ENCODE peak calls at places on chromosome 15, in ten cellular contexts. One of them, this sample, is unnamed.

GRCh38 chr15:48433226-48433886 is 102.1 kb downstream of the DUT start:
- DNase-seq in GM20000: peak; percentile 13
- DNase-seq in activated B cell treated with CpG ODN at 0.5 μM for 24 hours: no peak
- DNase-seq in hepatocyte: no peak
- DNase-seq in omental fat pad: no peak
- DNase-seq in neural crest cell: no peak
- DNase-seq in epithelial cell of esophagus: peak; percentile 45
- DNase-seq in endothelial cell: no peak
- DNase-seq in cardiac fibroblast: peak; percentile 64
- DNase-seq in sigmoid colon: no peak
- DNase-seq in this sample: no peak

GRCh38 chr15:57183041-57183440 is 193.3 kb upstream of the CGNL1 start:
- DNase-seq in GM20000: no peak
- DNase-seq in activated B cell treated with CpG ODN at 0.5 μM for 24 hours: no peak
- DNase-seq in hepatocyte: no peak
- DNase-seq in omental fat pad: no peak
- DNase-seq in neural crest cell: no peak
- DNase-seq in epithelial cell of esophagus: no peak
- DNase-seq in endothelial cell: no peak
- DNase-seq in cardiac fibroblast: peak; percentile 62
- DNase-seq in sigmoid colon: no peak
- DNase-seq in this sample: no peak

GRCh38 chr15:92391640-92392039 is 2.0 kb upstream of the ST8SIA2 start:
- DNase-seq in GM20000: peak; percentile 47
- DNase-seq in activated B cell treated with CpG ODN at 0.5 μM for 24 hours: no peak
- DNase-seq in hepatocyte: peak; percentile 53
- DNase-seq in omental fat pad: no peak
- DNase-seq in neural crest cell: peak; percentile 6
- DNase-seq in epithelial cell of esophagus: peak; percentile 25
- DNase-seq in endothelial cell: peak; percentile 38
- DNase-seq in cardiac fibroblast: peak; percentile 3
- DNase-seq in sigmoid colon: no peak
- DNase-seq in this sample: no peak

GRCh38 chr15:24899367-24899766 is 55.4 kb upstream of the SNRPN start:
- DNase-seq in GM20000: no peak
- DNase-seq in activated B cell treated with CpG ODN at 0.5 μM for 24 hours: no peak
- DNase-seq in hepatocyte: no peak
- DNase-seq in omental fat pad: no peak
- DNase-seq in neural crest cell: no peak
- DNase-seq in epithelial cell of esophagus: no peak
- DNase-seq in endothelial cell: no peak
- DNase-seq in cardiac fibroblast: no peak
- DNase-seq in sigmoid colon: no peak
- DNase-seq in this sample: no peak

GRCh38 chr15:90209591-90209990 is 8.5 kb downstream of the SEMA4B start:
- DNase-seq in GM20000: peak; percentile 78
- DNase-seq in activated B cell treated with CpG ODN at 0.5 μM for 24 hours: no peak
- DNase-seq in hepatocyte: no peak
- DNase-seq in omental fat pad: no peak
- DNase-seq in neural crest cell: no peak
- DNase-seq in epithelial cell of esophagus: no peak
- DNase-seq in endothelial cell: no peak
- DNase-seq in cardiac fibroblast: peak; percentile 39
- DNase-seq in sigmoid colon: no peak
- DNase-seq in this sample: no peak

GRCh38 chr15:20340331-20340811 is 201.2 kb downstream of the GOLGA6L6 start:
- DNase-seq in GM20000: peak; percentile 66
- DNase-seq in activated B cell treated with CpG ODN at 0.5 μM for 24 hours: peak; percentile 43
- DNase-seq in hepatocyte: peak; percentile 89
- DNase-seq in omental fat pad: peak; percentile 26
- DNase-seq in neural crest cell: peak; percentile 40
- DNase-seq in epithelial cell of esophagus: peak; percentile 35
- DNase-seq in endothelial cell: peak; percentile 37
- DNase-seq in cardiac fibroblast: no peak
- DNase-seq in sigmoid colon: peak; percentile 86
- DNase-seq in this sample: peak; percentile 60

GRCh38 chr15:92166751-92167412 is 226.8 kb upstream of the ST8SIA2 start:
- DNase-seq in GM20000: no peak
- DNase-seq in activated B cell treated with CpG ODN at 0.5 μM for 24 hours: no peak
- DNase-seq in hepatocyte: peak; percentile 22
- DNase-seq in omental fat pad: no peak
- DNase-seq in neural crest cell: no peak
- DNase-seq in epithelial cell of esophagus: peak; percentile 21
- DNase-seq in endothelial cell: no peak
- DNase-seq in cardiac fibroblast: no peak
- DNase-seq in sigmoid colon: no peak
- DNase-seq in this sample: no peak

GRCh38 chr15:72271895-72272212 is 500 bp downstream of the PARP6 start:
- DNase-seq in GM20000: no peak
- DNase-seq in activated B cell treated with CpG ODN at 0.5 μM for 24 hours: no peak
- DNase-seq in hepatocyte: peak; percentile 41
- DNase-seq in omental fat pad: no peak
- DNase-seq in neural crest cell: no peak
- DNase-seq in epithelial cell of esophagus: peak; percentile 24
- DNase-seq in endothelial cell: no peak
- DNase-seq in cardiac fibroblast: peak; percentile 19
- DNase-seq in sigmoid colon: no peak
- DNase-seq in this sample: no peak

GRCh38 chr15:101521563-101521962 is 32.1 kb upstream of the PCSK6 start:
- DNase-seq in GM20000: peak; percentile 3
- DNase-seq in activated B cell treated with CpG ODN at 0.5 μM for 24 hours: no peak
- DNase-seq in hepatocyte: no peak
- DNase-seq in omental fat pad: no peak
- DNase-seq in neural crest cell: no peak
- DNase-seq in epithelial cell of esophagus: no peak
- DNase-seq in endothelial cell: no peak
- DNase-seq in cardiac fibroblast: no peak
- DNase-seq in sigmoid colon: no peak
- DNase-seq in this sample: no peak

GRCh38 chr15:43376017-43376705 is 5.3 kb downstream of the TUBGCP4 start:
- DNase-seq in GM20000: peak; percentile 55
- DNase-seq in activated B cell treated with CpG ODN at 0.5 μM for 24 hours: no peak
- DNase-seq in hepatocyte: peak; percentile 52
- DNase-seq in omental fat pad: no peak
- DNase-seq in neural crest cell: peak; percentile 12
- DNase-seq in epithelial cell of esophagus: peak; percentile 55
- DNase-seq in endothelial cell: peak; percentile 37
- DNase-seq in cardiac fibroblast: peak; percentile 58
- DNase-seq in sigmoid colon: no peak
- DNase-seq in this sample: no peak

GRCh38 chr15:37122703-37123102 is 22.4 kb upstream of the MEIS2 start:
- DNase-seq in GM20000: no peak
- DNase-seq in activated B cell treated with CpG ODN at 0.5 μM for 24 hours: no peak
- DNase-seq in hepatocyte: no peak
- DNase-seq in omental fat pad: no peak
- DNase-seq in neural crest cell: no peak
- DNase-seq in epithelial cell of esophagus: no peak
- DNase-seq in endothelial cell: no peak
- DNase-seq in cardiac fibroblast: no peak
- DNase-seq in sigmoid colon: peak; percentile 79
- DNase-seq in this sample: no peak

GRCh38 chr15:37586976-37587375 is 347.5 kb upstream of the TMCO5A start:
- DNase-seq in GM20000: no peak
- DNase-seq in activated B cell treated with CpG ODN at 0.5 μM for 24 hours: no peak
- DNase-seq in hepatocyte: no peak
- DNase-seq in omental fat pad: no peak
- DNase-seq in neural crest cell: no peak
- DNase-seq in epithelial cell of esophagus: no peak
- DNase-seq in endothelial cell: no peak
- DNase-seq in cardiac fibroblast: peak; percentile 19
- DNase-seq in sigmoid colon: no peak
- DNase-seq in this sample: no peak

GRCh38 chr15:56425976-56426375 is 39.0 kb downstream of the MNS1 start:
- DNase-seq in GM20000: no peak
- DNase-seq in activated B cell treated with CpG ODN at 0.5 μM for 24 hours: no peak
- DNase-seq in hepatocyte: no peak
- DNase-seq in omental fat pad: no peak
- DNase-seq in neural crest cell: no peak
- DNase-seq in epithelial cell of esophagus: no peak
- DNase-seq in endothelial cell: no peak
- DNase-seq in cardiac fibroblast: no peak
- DNase-seq in sigmoid colon: no peak
- DNase-seq in this sample: no peak

GRCh38 chr15:68536331-68537095 is 42.3 kb upstream of the CORO2B start:
- DNase-seq in GM20000: no peak
- DNase-seq in activated B cell treated with CpG ODN at 0.5 μM for 24 hours: no peak
- DNase-seq in hepatocyte: no peak
- DNase-seq in omental fat pad: no peak
- DNase-seq in neural crest cell: no peak
- DNase-seq in epithelial cell of esophagus: peak; percentile 29
- DNase-seq in endothelial cell: no peak
- DNase-seq in cardiac fibroblast: peak; percentile 95
- DNase-seq in sigmoid colon: no peak
- DNase-seq in this sample: no peak

GRCh38 chr15:98751767-98752166 is 103.4 kb downstream of the IGF1R start:
- DNase-seq in GM20000: no peak
- DNase-seq in activated B cell treated with CpG ODN at 0.5 μM for 24 hours: no peak
- DNase-seq in hepatocyte: no peak
- DNase-seq in omental fat pad: no peak
- DNase-seq in neural crest cell: no peak
- DNase-seq in epithelial cell of esophagus: peak; percentile 47
- DNase-seq in endothelial cell: no peak
- DNase-seq in cardiac fibroblast: no peak
- DNase-seq in sigmoid colon: no peak
- DNase-seq in this sample: no peak
- TF ChIP-seq CTCF in GM20000: no peak
- TF ChIP-seq CTCF in activated B cell treated with CpG ODN at 0.5 μM for 24 hours: no peak
- TF ChIP-seq CTCF in hepatocyte: no peak
- TF ChIP-seq CTCF in omental fat pad: no peak
- TF ChIP-seq CTCF in neural crest cell: no peak
- TF ChIP-seq CTCF in epithelial cell of esophagus: no peak
- TF ChIP-seq CTCF in endothelial cell: no peak
- TF ChIP-seq CTCF in cardiac fibroblast: no peak
- TF ChIP-seq CTCF in sigmoid colon: no peak
- TF ChIP-seq CTCF in this sample: no peak

GRCh38 chr15:74373731-74374647 is 6.5 kb upstream of the CYP11A1 start:
- DNase-seq in GM20000: peak; percentile 97
- DNase-seq in activated B cell treated with CpG ODN at 0.5 μM for 24 hours: peak; percentile 89
- DNase-seq in hepatocyte: peak; percentile 95
- DNase-seq in omental fat pad: peak; percentile 85
- DNase-seq in neural crest cell: peak; percentile 96
- DNase-seq in epithelial cell of esophagus: peak; percentile 96
- DNase-seq in endothelial cell: peak; percentile 94
- DNase-seq in cardiac fibroblast: peak; percentile 84
- DNase-seq in sigmoid colon: peak; percentile 95
- DNase-seq in this sample: peak; percentile 91
- TF ChIP-seq CTCF in GM20000: peak; percentile 92
- TF ChIP-seq CTCF in activated B cell treated with CpG ODN at 0.5 μM for 24 hours: peak; percentile 32
- TF ChIP-seq CTCF in hepatocyte: peak; percentile 98
- TF ChIP-seq CTCF in omental fat pad: no peak
- TF ChIP-seq CTCF in neural crest cell: peak; percentile 92
- TF ChIP-seq CTCF in epithelial cell of esophagus: peak; percentile 82
- TF ChIP-seq CTCF in endothelial cell: peak; percentile 70
- TF ChIP-seq CTCF in cardiac fibroblast: peak; percentile 85
- TF ChIP-seq CTCF in sigmoid colon: peak; percentile 59
- TF ChIP-seq CTCF in this sample: peak; percentile 94

GRCh38 chr15:76753131-76753530 is 152.0 kb downstream of the SCAPER start:
- DNase-seq in GM20000: no peak
- DNase-seq in activated B cell treated with CpG ODN at 0.5 μM for 24 hours: no peak
- DNase-seq in hepatocyte: no peak
- DNase-seq in omental fat pad: no peak
- DNase-seq in neural crest cell: no peak
- DNase-seq in epithelial cell of esophagus: no peak
- DNase-seq in endothelial cell: no peak
- DNase-seq in cardiac fibroblast: no peak
- DNase-seq in sigmoid colon: no peak
- DNase-seq in this sample: no peak
- TF ChIP-seq CTCF in GM20000: no peak
- TF ChIP-seq CTCF in activated B cell treated with CpG ODN at 0.5 μM for 24 hours: no peak
- TF ChIP-seq CTCF in hepatocyte: no peak
- TF ChIP-seq CTCF in omental fat pad: no peak
- TF ChIP-seq CTCF in neural crest cell: no peak
- TF ChIP-seq CTCF in epithelial cell of esophagus: no peak
- TF ChIP-seq CTCF in endothelial cell: no peak
- TF ChIP-seq CTCF in cardiac fibroblast: no peak
- TF ChIP-seq CTCF in sigmoid colon: no peak
- TF ChIP-seq CTCF in this sample: no peak

GRCh38 chr15:66708389-66708788 is 6.4 kb downstream of the SMAD6 start:
- DNase-seq in GM20000: no peak
- DNase-seq in activated B cell treated with CpG ODN at 0.5 μM for 24 hours: no peak
- DNase-seq in hepatocyte: no peak
- DNase-seq in omental fat pad: no peak
- DNase-seq in neural crest cell: no peak
- DNase-seq in epithelial cell of esophagus: no peak
- DNase-seq in endothelial cell: no peak
- DNase-seq in cardiac fibroblast: no peak
- DNase-seq in sigmoid colon: no peak
- DNase-seq in this sample: no peak

GRCh38 chr15:66705277-66705927 is 3.4 kb downstream of the SMAD6 start:
- DNase-seq in GM20000: no peak
- DNase-seq in activated B cell treated with CpG ODN at 0.5 μM for 24 hours: no peak
- DNase-seq in hepatocyte: no peak
- DNase-seq in omental fat pad: no peak
- DNase-seq in neural crest cell: no peak
- DNase-seq in epithelial cell of esophagus: no peak
- DNase-seq in endothelial cell: no peak
- DNase-seq in cardiac fibroblast: no peak
- DNase-seq in sigmoid colon: no peak
- DNase-seq in this sample: no peak

GRCh38 chr15:66706225-66706732 is 4.2 kb downstream of the SMAD6 start:
- DNase-seq in GM20000: peak; percentile 42
- DNase-seq in activated B cell treated with CpG ODN at 0.5 μM for 24 hours: no peak
- DNase-seq in hepatocyte: peak; percentile 65
- DNase-seq in omental fat pad: no peak
- DNase-seq in neural crest cell: no peak
- DNase-seq in epithelial cell of esophagus: no peak
- DNase-seq in endothelial cell: no peak
- DNase-seq in cardiac fibroblast: no peak
- DNase-seq in sigmoid colon: no peak
- DNase-seq in this sample: no peak

GRCh38 chr15:66706840-66707239 is 4.8 kb downstream of the SMAD6 start:
- DNase-seq in GM20000: no peak
- DNase-seq in activated B cell treated with CpG ODN at 0.5 μM for 24 hours: no peak
- DNase-seq in hepatocyte: no peak
- DNase-seq in omental fat pad: no peak
- DNase-seq in neural crest cell: no peak
- DNase-seq in epithelial cell of esophagus: no peak
- DNase-seq in endothelial cell: no peak
- DNase-seq in cardiac fibroblast: no peak
- DNase-seq in sigmoid colon: no peak
- DNase-seq in this sample: no peak

DNA sequence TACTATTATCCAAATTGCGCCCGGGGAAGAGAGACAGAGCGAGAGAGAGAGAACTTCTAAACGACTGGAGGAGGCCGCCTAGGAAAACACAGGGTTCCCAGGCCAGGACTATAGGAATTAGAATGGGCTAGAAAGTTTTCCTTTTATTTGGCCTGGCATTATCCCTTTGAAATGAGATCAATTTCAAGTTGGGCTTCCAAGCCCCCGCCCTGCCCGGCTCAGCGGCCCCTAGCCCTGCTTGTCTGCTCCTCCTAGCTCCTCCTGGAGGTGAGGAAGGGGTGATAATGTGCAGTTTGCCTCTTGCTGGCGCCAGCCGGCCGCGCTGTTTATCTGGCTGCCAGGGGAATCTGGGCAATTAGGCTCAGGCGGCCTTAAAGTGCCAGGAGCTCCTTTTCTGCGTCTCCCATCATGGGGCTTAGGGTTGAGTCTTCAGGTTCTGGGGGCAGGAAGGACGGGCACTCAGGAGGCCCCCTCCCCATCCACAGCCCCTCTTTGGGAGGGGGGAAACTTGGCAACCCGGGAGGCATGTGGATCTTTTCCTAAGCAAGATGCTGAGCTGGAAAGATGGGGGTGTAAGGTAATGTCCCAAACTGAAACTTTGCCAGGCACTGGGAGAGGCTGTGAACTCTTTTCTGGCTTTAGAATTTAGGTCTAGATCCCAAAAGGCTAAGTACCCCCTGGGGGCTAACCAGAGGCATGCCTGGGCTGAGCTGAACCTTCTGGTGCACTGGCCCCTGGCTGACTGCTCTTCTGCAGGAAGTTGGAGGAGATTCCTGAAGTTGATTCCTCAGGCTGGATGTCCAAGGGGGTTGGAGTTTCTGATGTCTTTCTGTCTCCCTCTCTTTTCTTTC is 5.5 kb downstream of the SMAD6 start:
- DNase-seq in GM20000: no peak
- DNase-seq in activated B cell treated with CpG ODN at 0.5 μM for 24 hours: no peak
- DNase-seq in hepatocyte: peak; percentile 82
- DNase-seq in omental fat pad: no peak
- DNase-seq in neural crest cell: no peak
- DNase-seq in epithelial cell of esophagus: peak; percentile 22
- DNase-seq in endothelial cell: peak; percentile 36
- DNase-seq in cardiac fibroblast: no peak
- DNase-seq in sigmoid colon: peak; percentile 75
- DNase-seq in this sample: no peak
- TF ChIP-seq CTCF in GM20000: no peak
- TF ChIP-seq CTCF in activated B cell treated with CpG ODN at 0.5 μM for 24 hours: no peak
- TF ChIP-seq CTCF in hepatocyte: peak; percentile 37
- TF ChIP-seq CTCF in omental fat pad: no peak
- TF ChIP-seq CTCF in neural crest cell: peak; percentile 30
- TF ChIP-seq CTCF in epithelial cell of esophagus: peak; percentile 1
- TF ChIP-seq CTCF in endothelial cell: no peak
- TF ChIP-seq CTCF in cardiac fibroblast: no peak
- TF ChIP-seq CTCF in sigmoid colon: no peak
- TF ChIP-seq CTCF in this sample: no peak